ENCODE peak calls at places on chromosome 19, in nine cellular contexts. One of them, this sample, is unnamed.

GRCh38 chr19:15015946-15016542 is 33.2 kb upstream of the CASP14 start:
- DNase-seq in MM.1S: no peak
- DNase-seq in PC-3: peak
- DNase-seq in HCT116: no peak
- DNase-seq in neural progenitor cell: peak
- DNase-seq in GM23338: peak
- DNase-seq in OCI-LY7: peak
- DNase-seq in SK-N-SH: no peak
- DNase-seq in hepatocyte: peak
- DNase-seq in this sample: peak

GRCh38 chr19:17686592-17687042 is 1.5 kb downstream of the UNC13A start:
- DNase-seq in PC-3: peak
- DNase-seq in MM.1S: no peak
- DNase-seq in OCI-LY7: no peak
- DNase-seq in HCT116: peak
- DNase-seq in neural progenitor cell: peak
- DNase-seq in SK-N-SH: peak
- DNase-seq in GM23338: peak
- DNase-seq in hepatocyte: peak
- DNase-seq in this sample: peak

GRCh38 chr19:17655751-17656480 is 32.2 kb downstream of the UNC13A start:
- DNase-seq in GM23338: no peak
- DNase-seq in hepatocyte: no peak
- DNase-seq in HCT116: no peak
- DNase-seq in OCI-LY7: no peak
- DNase-seq in PC-3: no peak
- DNase-seq in SK-N-SH: no peak
- DNase-seq in neural progenitor cell: no peak
- DNase-seq in MM.1S: no peak
- DNase-seq in this sample: no peak

GRCh38 chr19:51166846-51167490 is 24.9 kb downstream of the SIGLEC7 start:
- DNase-seq in neural progenitor cell: no peak
- DNase-seq in HCT116: no peak
- DNase-seq in MM.1S: no peak
- DNase-seq in OCI-LY7: no peak
- DNase-seq in PC-3: no peak
- DNase-seq in hepatocyte: no peak
- DNase-seq in GM23338: no peak
- DNase-seq in SK-N-SH: no peak
- DNase-seq in this sample: no peak

GRCh38 chr19:38044267-38045111 is 137.5 kb downstream of the SIPA1L3 start:
- DNase-seq in SK-N-SH: no peak
- DNase-seq in PC-3: peak
- DNase-seq in GM23338: no peak
- DNase-seq in hepatocyte: no peak
- DNase-seq in neural progenitor cell: no peak
- DNase-seq in HCT116: no peak
- DNase-seq in MM.1S: no peak
- DNase-seq in OCI-LY7: peak
- DNase-seq in this sample: peak

GRCh38 chr19:30172643-30173242 is 199.4 kb upstream of the ZNF536 start:
- DNase-seq in neural progenitor cell: no peak
- DNase-seq in hepatocyte: no peak
- DNase-seq in SK-N-SH: no peak
- DNase-seq in GM23338: no peak
- DNase-seq in OCI-LY7: no peak
- DNase-seq in PC-3: no peak
- DNase-seq in MM.1S: no peak
- DNase-seq in HCT116: no peak
- DNase-seq in this sample: no peak

GRCh38 chr19:30046522-30046921 is 104.5 kb downstream of the URI1 start:
- DNase-seq in PC-3: peak
- DNase-seq in OCI-LY7: peak
- DNase-seq in HCT116: no peak
- DNase-seq in MM.1S: no peak
- DNase-seq in GM23338: peak
- DNase-seq in neural progenitor cell: peak
- DNase-seq in SK-N-SH: peak
- DNase-seq in hepatocyte: no peak
- DNase-seq in this sample: peak

GRCh38 chr19:1133471-1133929 is 29.7 kb downstream of the GPX4 start:
- DNase-seq in neural progenitor cell: no peak
- DNase-seq in OCI-LY7: peak
- DNase-seq in hepatocyte: no peak
- DNase-seq in HCT116: peak
- DNase-seq in GM23338: peak
- DNase-seq in SK-N-SH: peak
- DNase-seq in MM.1S: peak
- DNase-seq in PC-3: no peak
- DNase-seq in this sample: no peak

GRCh38 chr19:16566161-16566560 is 6.1 kb downstream of the SLC35E1 start:
- DNase-seq in HCT116: no peak
- DNase-seq in neural progenitor cell: no peak
- DNase-seq in OCI-LY7: no peak
- DNase-seq in hepatocyte: no peak
- DNase-seq in MM.1S: peak
- DNase-seq in GM23338: no peak
- DNase-seq in SK-N-SH: no peak
- DNase-seq in PC-3: no peak
- DNase-seq in this sample: no peak

GRCh38 chr19:10514211-10515145 is 2.8 kb downstream of the S1PR5 start:
- DNase-seq in PC-3: no peak
- DNase-seq in HCT116: no peak
- DNase-seq in hepatocyte: peak
- DNase-seq in MM.1S: no peak
- DNase-seq in OCI-LY7: no peak
- DNase-seq in neural progenitor cell: peak
- DNase-seq in SK-N-SH: peak
- DNase-seq in GM23338: peak
- DNase-seq in this sample: peak

GRCh38 chr19:29241324-29241723 is 28.4 kb upstream of the UQCRFS1 start:
- DNase-seq in GM23338: no peak
- DNase-seq in OCI-LY7: no peak
- DNase-seq in SK-N-SH: no peak
- DNase-seq in HCT116: no peak
- DNase-seq in neural progenitor cell: no peak
- DNase-seq in hepatocyte: no peak
- DNase-seq in MM.1S: no peak
- DNase-seq in PC-3: no peak
- DNase-seq in this sample: no peak

GRCh38 chr19:2064788-2065524 is 13.9 kb upstream of the MKNK2 start:
- DNase-seq in GM23338: no peak
- DNase-seq in SK-N-SH: no peak
- DNase-seq in neural progenitor cell: no peak
- DNase-seq in PC-3: no peak
- DNase-seq in OCI-LY7: no peak
- DNase-seq in HCT116: no peak
- DNase-seq in hepatocyte: peak
- DNase-seq in MM.1S: no peak
- DNase-seq in this sample: peak

DNA sequence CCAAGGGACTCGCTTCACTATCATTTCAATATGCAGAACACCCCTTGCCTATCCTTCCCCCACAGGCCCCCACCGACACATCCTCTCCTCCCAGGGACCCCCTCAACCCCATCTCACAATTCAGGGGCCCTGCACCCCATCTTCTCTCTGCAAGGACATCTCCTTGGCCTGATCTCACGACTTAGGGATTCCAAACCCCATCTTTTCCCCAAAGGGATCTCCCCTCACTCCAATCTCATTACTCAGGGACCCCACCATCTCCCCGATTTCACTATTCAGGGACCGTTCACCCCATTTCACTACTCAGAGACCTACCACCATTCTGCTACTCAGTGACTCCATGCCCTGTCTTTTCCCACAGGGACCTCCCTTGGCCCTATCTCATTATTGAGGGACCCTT is 1.4 kb downstream of the MAP2K2 start:
- DNase-seq in GM23338: no peak
- DNase-seq in hepatocyte: no peak
- DNase-seq in OCI-LY7: no peak
- DNase-seq in MM.1S: no peak
- DNase-seq in SK-N-SH: no peak
- DNase-seq in HCT116: no peak
- DNase-seq in PC-3: no peak
- DNase-seq in neural progenitor cell: no peak
- DNase-seq in this sample: no peak
- H3K4me3 ChIP-seq in GM23338: peak
- H3K4me3 ChIP-seq in hepatocyte: peak
- H3K4me3 ChIP-seq in OCI-LY7: peak
- H3K4me3 ChIP-seq in MM.1S: peak
- H3K4me3 ChIP-seq in SK-N-SH: peak
- H3K4me3 ChIP-seq in HCT116: peak
- H3K4me3 ChIP-seq in PC-3: peak
- H3K4me3 ChIP-seq in neural progenitor cell: peak
- H3K4me3 ChIP-seq in this sample: peak

GRCh38 chr19:7428651-7429113 is 60.2 kb downstream of the PEX11G start:
- DNase-seq in OCI-LY7: no peak
- DNase-seq in hepatocyte: no peak
- DNase-seq in GM23338: no peak
- DNase-seq in PC-3: no peak
- DNase-seq in HCT116: no peak
- DNase-seq in neural progenitor cell: no peak
- DNase-seq in MM.1S: no peak
- DNase-seq in SK-N-SH: no peak
- DNase-seq in this sample: no peak

GRCh38 chr19:7427944-7428343 is 60.9 kb downstream of the PEX11G start:
- DNase-seq in OCI-LY7: no peak
- DNase-seq in hepatocyte: no peak
- DNase-seq in PC-3: no peak
- DNase-seq in HCT116: no peak
- DNase-seq in SK-N-SH: no peak
- DNase-seq in neural progenitor cell: no peak
- DNase-seq in GM23338: no peak
- DNase-seq in MM.1S: no peak
- DNase-seq in this sample: no peak

GRCh38 chr19:7421941-7422744 is 66.7 kb downstream of the PEX11G start:
- DNase-seq in SK-N-SH: no peak
- DNase-seq in GM23338: no peak
- DNase-seq in PC-3: peak
- DNase-seq in HCT116: peak
- DNase-seq in hepatocyte: no peak
- DNase-seq in OCI-LY7: no peak
- DNase-seq in MM.1S: no peak
- DNase-seq in neural progenitor cell: no peak
- DNase-seq in this sample: no peak

DNA sequence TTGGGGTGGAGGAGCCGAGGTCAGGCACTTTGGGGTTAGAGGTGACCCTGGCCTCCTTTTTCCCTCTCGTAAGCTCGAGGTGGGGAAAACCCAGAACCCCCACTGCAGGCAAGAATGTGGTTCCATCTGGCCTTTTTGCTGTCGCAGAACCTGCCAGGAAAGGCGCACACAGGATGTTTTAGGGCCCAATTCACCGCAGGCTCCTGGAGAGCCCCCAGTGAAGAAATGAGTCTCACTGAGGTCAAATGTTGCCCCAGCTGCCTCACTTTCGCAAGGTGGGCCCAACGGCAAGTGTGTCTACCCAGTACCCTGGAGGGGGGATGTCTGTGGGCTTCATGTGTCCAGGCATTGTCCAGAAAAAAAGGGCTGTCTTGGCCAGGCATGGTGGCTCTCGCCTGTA is 61.8 kb downstream of the PEX11G start:
- DNase-seq in HCT116: no peak
- DNase-seq in neural progenitor cell: no peak
- DNase-seq in hepatocyte: no peak
- DNase-seq in MM.1S: no peak
- DNase-seq in OCI-LY7: no peak
- DNase-seq in PC-3: no peak
- DNase-seq in SK-N-SH: no peak
- DNase-seq in GM23338: no peak
- DNase-seq in this sample: no peak
- TF ChIP-seq EZH2phosphoT487 in HCT116: no peak
- TF ChIP-seq EZH2phosphoT487 in neural progenitor cell: no peak
- TF ChIP-seq EZH2phosphoT487 in hepatocyte: no peak
- TF ChIP-seq EZH2phosphoT487 in MM.1S: no peak
- TF ChIP-seq EZH2phosphoT487 in OCI-LY7: no peak
- TF ChIP-seq EZH2phosphoT487 in PC-3: no peak
- TF ChIP-seq EZH2phosphoT487 in SK-N-SH: no peak
- TF ChIP-seq EZH2phosphoT487 in GM23338: no peak
- TF ChIP-seq EZH2phosphoT487 in this sample: no peak

GRCh38 chr19:58356236-58356970 is 3.1 kb upstream of the A1BG start:
- DNase-seq in neural progenitor cell: no peak
- DNase-seq in SK-N-SH: no peak
- DNase-seq in MM.1S: no peak
- DNase-seq in HCT116: no peak
- DNase-seq in PC-3: no peak
- DNase-seq in GM23338: peak
- DNase-seq in OCI-LY7: no peak
- DNase-seq in hepatocyte: no peak
- DNase-seq in this sample: peak
- H3K4me3 ChIP-seq in neural progenitor cell: no peak
- H3K4me3 ChIP-seq in SK-N-SH: no peak
- H3K4me3 ChIP-seq in MM.1S: no peak
- H3K4me3 ChIP-seq in HCT116: no peak
- H3K4me3 ChIP-seq in PC-3: no peak
- H3K4me3 ChIP-seq in GM23338: peak
- H3K4me3 ChIP-seq in OCI-LY7: no peak
- H3K4me3 ChIP-seq in hepatocyte: no peak
- H3K4me3 ChIP-seq in this sample: peak

GRCh38 chr19:46069841-46070341 is 29.1 kb upstream of the IGFL4 start:
- DNase-seq in OCI-LY7: no peak
- DNase-seq in hepatocyte: peak
- DNase-seq in GM23338: no peak
- DNase-seq in HCT116: no peak
- DNase-seq in MM.1S: no peak
- DNase-seq in PC-3: peak
- DNase-seq in neural progenitor cell: no peak
- DNase-seq in SK-N-SH: no peak
- DNase-seq in this sample: peak

GRCh38 chr19:46068345-46069258 is 27.8 kb upstream of the IGFL4 start:
- DNase-seq in GM23338: no peak
- DNase-seq in SK-N-SH: no peak
- DNase-seq in PC-3: peak
- DNase-seq in HCT116: peak
- DNase-seq in OCI-LY7: no peak
- DNase-seq in hepatocyte: peak
- DNase-seq in neural progenitor cell: no peak
- DNase-seq in MM.1S: no peak
- DNase-seq in this sample: peak

GRCh38 chr19:46060012-46060411 is 19.2 kb upstream of the IGFL4 start:
- DNase-seq in OCI-LY7: peak
- DNase-seq in hepatocyte: no peak
- DNase-seq in SK-N-SH: no peak
- DNase-seq in neural progenitor cell: no peak
- DNase-seq in HCT116: no peak
- DNase-seq in MM.1S: no peak
- DNase-seq in GM23338: no peak
- DNase-seq in PC-3: no peak
- DNase-seq in this sample: no peak

GRCh38 chr19:46067691-46068090 is 26.9 kb upstream of the IGFL4 start:
- DNase-seq in PC-3: peak
- DNase-seq in OCI-LY7: no peak
- DNase-seq in neural progenitor cell: no peak
- DNase-seq in hepatocyte: no peak
- DNase-seq in MM.1S: no peak
- DNase-seq in SK-N-SH: no peak
- DNase-seq in HCT116: no peak
- DNase-seq in GM23338: no peak
- DNase-seq in this sample: no peak

DNA sequence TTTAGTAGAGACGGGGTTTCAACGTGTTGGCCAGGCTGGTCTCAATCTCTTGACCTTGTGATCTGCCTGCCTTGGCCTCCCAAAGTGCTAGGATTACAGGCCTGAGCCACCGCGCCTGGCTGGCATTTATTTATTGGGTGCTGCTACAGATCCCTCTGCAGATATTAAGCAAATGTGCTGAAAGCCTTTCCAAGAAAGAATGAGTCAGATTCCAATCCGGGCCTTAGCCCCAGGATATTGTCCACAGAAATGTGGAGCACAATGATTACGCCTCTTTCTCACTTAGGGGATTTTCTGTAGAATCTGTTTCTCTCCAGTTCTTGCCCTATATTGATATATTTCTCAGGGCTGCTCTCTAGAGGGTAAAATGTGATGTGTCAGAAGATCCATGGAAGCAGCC is 24.7 kb upstream of the IGFL4 start:
- DNase-seq in OCI-LY7: no peak
- DNase-seq in MM.1S: no peak
- DNase-seq in hepatocyte: no peak
- DNase-seq in PC-3: peak
- DNase-seq in GM23338: no peak
- DNase-seq in HCT116: no peak
- DNase-seq in SK-N-SH: no peak
- DNase-seq in neural progenitor cell: no peak
- DNase-seq in this sample: peak
- TF ChIP-seq EZH2phosphoT487 in OCI-LY7: no peak
- TF ChIP-seq EZH2phosphoT487 in MM.1S: no peak
- TF ChIP-seq EZH2phosphoT487 in hepatocyte: no peak
- TF ChIP-seq EZH2phosphoT487 in PC-3: no peak
- TF ChIP-seq EZH2phosphoT487 in GM23338: no peak
- TF ChIP-seq EZH2phosphoT487 in HCT116: no peak
- TF ChIP-seq EZH2phosphoT487 in SK-N-SH: no peak
- TF ChIP-seq EZH2phosphoT487 in neural progenitor cell: no peak
- TF ChIP-seq EZH2phosphoT487 in this sample: no peak